ENCODE peak calls at places on chromosome 7, in seven cellular contexts. M is AG04450; X is CD4-positive, CD25-positive, alpha-beta regulatory T cell; L is RWPE1; W is brain microvascular endothelial cell; Z is psoas muscle; V is ovary. R is an unnamed sample.
A peak's percentile ranks its signal among the peaks of the same experiment; 100 is the strongest.

GRCh38 chr7:77698042-77698625 is 1.9 kb downstream of the RSBN1L start:
- DNase-seq in W (no peak), V (no peak), L (no peak), Z (no peak), X (no peak), M (no peak), R (no peak)

GRCh38 chr7:2094454-2095039 is 138.2 kb downstream of the MAD1L1 start:
- DNase-seq in Z (no peak), L (no peak), X (no peak), W (no peak), M (no peak), V (no peak), R (no peak)

GRCh38 chr7:98934267-98934666 is 55.9 kb downstream of the TRRAP start:
- DNase-seq in L (no peak), M (no peak), W (no peak), X (no peak), V (no peak), Z (no peak), R (no peak)

GRCh38 chr7:3464900-3465622 is 164.0 kb downstream of the SDK1 start:
- DNase-seq in W (no peak), V (no peak), L (no peak), Z (no peak), M (no peak), X (no peak), R (no peak)

GRCh38 chr7:3042861-3043489 is 692 bp downstream of the CARD11 start:
- DNase-seq in L (peak; percentile 39), V (no peak), X (peak; percentile 49), W (no peak), M (no peak), Z (no peak), R (no peak)

GRCh38 chr7:96061844-96062243 is 260.1 kb downstream of the SLC25A13 start:
- DNase-seq in X (no peak), Z (no peak), M (no peak), W (no peak), V (peak; percentile 59), L (no peak), R (no peak)

GRCh38 chr7:130048906-130049305 is 2.3 kb downstream of the ZC3HC1 start:
- DNase-seq in Z (no peak), M (no peak), V (no peak), X (no peak), L (no peak), W (no peak), R (no peak)

GRCh38 chr7:152341039-152341913 is 94.5 kb downstream of the KMT2C start:
- DNase-seq in X (no peak), W (peak; percentile 58), L (peak; percentile 43), Z (no peak), V (no peak), M (peak; percentile 18), R (no peak)

GRCh38 chr7:12294701-12295100 is 83.6 kb downstream of the TMEM106B start:
- DNase-seq in X (no peak), V (no peak), Z (no peak), M (no peak), W (no peak), L (no peak), R (no peak)

GRCh38 chr7:157711353-157711888 is 374.6 kb downstream of the DNAJB6 start:
- DNase-seq in L (no peak), Z (no peak), W (no peak), V (peak; percentile 1), M (no peak), X (no peak), R (no peak)

GRCh38 chr7:42373285-42373684 is 136.3 kb upstream of the GLI3 start:
- DNase-seq in M (no peak), L (no peak), X (no peak), W (no peak), V (no peak), Z (no peak), R (no peak)

GRCh38 chr7:191105-192034 is 1.0 kb upstream of the FAM20C start:
- DNase-seq in X (no peak), Z (peak; percentile 60), W (peak; percentile 85), L (peak; percentile 64), M (peak; percentile 68), V (peak; percentile 51), R (no peak)

GRCh38 chr7:101031082-101031481 is 11.2 kb downstream of the MUC17 start:
- DNase-seq in L (peak; percentile 14), X (no peak), V (no peak), W (no peak), Z (no peak), M (no peak), R (no peak)

GRCh38 chr7:81299711-81300110 is 380.9 kb upstream of the SEMA3C start:
- DNase-seq in W (no peak), M (no peak), X (no peak), V (no peak), L (peak; percentile 8), Z (no peak), R (no peak)
- H3K27ac ChIP-seq in W (no peak overlapping the region), M (no peak overlapping the region), X (no peak overlapping the region), V (no peak overlapping the region), L (no peak overlapping the region), Z (no peak overlapping the region), R (peak overlapping the region; percentile 29)

GRCh38 chr7:44086627-44087026 is 4.3 kb upstream of the POLM start:
- DNase-seq in V (no peak), W (no peak), L (no peak), Z (no peak), X (no peak), M (no peak), R (no peak)
- H3K27ac ChIP-seq in V (peak overlapping the region; percentile 60), W (no peak overlapping the region), L (no peak overlapping the region), Z (peak overlapping the region; percentile 76), X (no peak overlapping the region), M (no peak overlapping the region), R (no peak overlapping the region)

GRCh38 chr7:18497800-18498199 is 2.3 kb downstream of the HDAC9 start:
- DNase-seq in W (no peak), V (no peak), M (no peak), X (no peak), L (no peak), Z (no peak), R (no peak)

GRCh38 chr7:18496336-18496700 is 769 bp downstream of the HDAC9 start:
- DNase-seq in W (no peak), V (no peak), Z (no peak), L (no peak), X (no peak), M (no peak), R (no peak)

GRCh38 chr7:18494821-18495408 is 634 bp upstream of the HDAC9 start:
- DNase-seq in M (no peak), L (no peak), Z (no peak), V (no peak), W (peak; percentile 75), X (no peak), R (no peak)

GRCh38 chr7:18497082-18497481 is 1.5 kb downstream of the HDAC9 start:
- DNase-seq in V (no peak), X (no peak), M (no peak), L (no peak), W (no peak), Z (no peak), R (no peak)

DNA sequence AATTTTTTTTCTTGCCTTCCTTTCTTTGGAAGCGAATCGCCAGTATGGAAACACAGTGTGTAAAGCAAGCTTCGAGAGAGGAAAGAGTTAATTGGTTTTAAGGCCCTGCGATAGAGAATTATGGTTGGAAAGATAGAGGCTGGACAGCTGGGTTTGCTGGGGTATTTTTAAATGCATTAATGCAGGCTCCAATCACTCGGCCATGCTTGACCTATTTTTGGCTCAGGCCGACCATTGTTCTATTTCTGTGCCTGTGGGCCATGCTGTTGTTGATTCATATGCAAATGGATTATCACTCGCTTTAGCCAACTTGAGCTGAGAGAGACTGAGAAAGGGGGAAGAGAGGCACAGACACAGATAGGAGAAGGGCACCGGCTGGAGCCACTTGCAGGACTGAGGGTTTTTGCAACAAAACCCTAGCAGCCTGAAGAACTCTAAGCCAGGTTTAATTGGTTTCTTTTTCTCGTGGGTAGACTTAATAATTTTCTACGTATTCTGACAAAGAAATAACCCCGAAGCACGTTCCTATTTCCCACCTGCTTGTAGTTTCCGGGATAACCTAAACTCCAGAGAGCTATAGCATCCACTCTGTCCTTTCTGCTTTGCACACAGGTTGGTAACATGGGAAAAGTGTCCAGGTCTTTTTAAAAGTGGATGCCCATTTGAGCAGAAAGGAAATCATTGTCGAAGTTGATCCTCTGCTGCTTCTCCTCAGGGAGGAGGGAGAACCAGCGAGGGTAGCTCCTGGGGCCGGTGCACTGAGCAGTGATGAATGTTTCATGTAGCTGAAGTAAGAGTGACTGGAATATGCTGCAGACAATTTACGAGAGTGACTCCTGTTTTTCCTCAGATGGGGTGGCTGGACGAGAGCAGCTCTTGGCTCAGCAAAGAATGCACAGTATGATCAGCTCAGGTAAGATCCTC is at the start of gene HDAC9:
- DNase-seq in W (peak; percentile 51), M (no peak), L (no peak), V (no peak), Z (peak; percentile 14), X (no peak), R (no peak)
- H3K27ac ChIP-seq in W (peak within 1 kb of the TSS; percentile 54), M (peak within 1 kb of the TSS; percentile 31), L (no peak within 1 kb of the TSS), V (no peak within 1 kb of the TSS), Z (peak within 1 kb of the TSS; percentile 97), X (peak within 1 kb of the TSS; percentile 37), R (no peak within 1 kb of the TSS)

GRCh38 chr7:94701555-94701973 is 45.6 kb upstream of the SGCE start:
- DNase-seq in V (no peak), Z (no peak), X (no peak), W (peak; percentile 69), L (peak; percentile 27), M (no peak), R (no peak)

GRCh38 chr7:94697671-94697994 is 41.7 kb upstream of the SGCE start:
- DNase-seq in Z (no peak), L (no peak), M (no peak), X (no peak), V (no peak), W (no peak), R (no peak)

GRCh38 chr7:94700926-94701554 is 45.1 kb upstream of the SGCE start:
- DNase-seq in X (no peak), W (peak; percentile 0), M (no peak), V (no peak), L (no peak), Z (no peak), R (no peak)

GRCh38 chr7:94698275-94698674 is 42.3 kb upstream of the SGCE start:
- DNase-seq in Z (no peak), M (peak; percentile 52), X (no peak), W (peak; percentile 64), V (no peak), L (peak; percentile 34), R (no peak)

DNA sequence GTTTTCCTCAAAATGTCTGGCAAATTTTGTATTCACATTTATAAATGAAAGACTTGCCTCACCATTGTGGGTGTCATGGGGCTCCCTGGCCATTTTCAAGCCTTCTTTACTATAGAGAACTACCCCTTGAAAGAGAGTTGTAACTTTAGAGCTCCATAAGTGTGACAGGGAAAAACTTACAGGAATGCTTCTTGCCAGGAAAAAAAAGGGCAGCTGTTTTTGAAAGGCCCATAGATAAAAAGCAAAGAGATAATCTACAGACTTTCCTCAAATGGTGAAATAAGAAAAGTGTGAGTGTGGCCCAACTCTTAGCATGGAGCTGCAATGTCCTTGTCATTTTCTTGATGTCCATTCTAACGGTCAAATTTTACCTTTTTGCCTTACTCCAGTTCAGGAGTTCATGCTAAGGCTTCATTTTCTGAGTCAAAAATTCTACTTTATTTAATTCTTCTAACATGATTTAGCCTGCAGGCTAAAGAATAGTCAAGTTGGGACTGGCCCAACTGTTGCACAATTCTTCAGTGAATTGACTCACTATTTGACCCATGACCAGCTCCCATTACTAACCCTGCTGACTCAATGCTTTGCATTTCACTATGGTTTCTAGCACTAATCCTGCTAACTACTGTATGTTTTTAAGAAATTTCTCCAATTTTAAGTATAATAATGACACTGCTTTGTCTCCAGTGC is 41.2 kb upstream of the SGCE start:
- DNase-seq in M (peak; percentile 87), X (no peak), Z (peak; percentile 31), V (peak; percentile 61), L (peak; percentile 80), W (peak; percentile 95), R (peak; percentile 73)
- H3K27ac ChIP-seq in M (peak overlapping the region; percentile 79), X (no peak overlapping the region), Z (no peak overlapping the region), V (no peak overlapping the region), L (no peak overlapping the region), W (peak overlapping the region; percentile 97), R (peak overlapping the region; percentile 74)

R was measured in epithelial cell of prostate.